ENCODE peak calls at places on chromosome 17, in eight cellular contexts. One of them, this sample, is unnamed.

GRCh38 chr17:67165201-67165600 is 79.8 kb downstream of the HELZ start:
- DNase-seq in CD8-positive, alpha-beta T cell: no peak
- DNase-seq in HepG2: no peak
- DNase-seq in tibial artery: no peak
- DNase-seq in activated CD8-positive, alpha-beta memory T cell treated with anti-CD3 and anti-CD28 coated beads for 24 hours: no peak
- DNase-seq in naive thymus-derived CD4-positive, alpha-beta T cell: no peak
- DNase-seq in lower lobe of right lung: peak; percentile 65
- DNase-seq in neural crest cell: no peak
- DNase-seq in this sample: no peak

GRCh38 chr17:50630524-50631194 is 4.0 kb upstream of the ABCC3 start:
- DNase-seq in tibial artery: no peak
- DNase-seq in CD8-positive, alpha-beta T cell: peak; percentile 63
- DNase-seq in lower lobe of right lung: peak; percentile 74
- DNase-seq in neural crest cell: no peak
- DNase-seq in naive thymus-derived CD4-positive, alpha-beta T cell: peak; percentile 30
- DNase-seq in activated CD8-positive, alpha-beta memory T cell treated with anti-CD3 and anti-CD28 coated beads for 24 hours: peak; percentile 79
- DNase-seq in HepG2: peak; percentile 52
- DNase-seq in this sample: peak; percentile 27

GRCh38 chr17:63698381-63698885 is 1.5 kb downstream of the LIMD2 start:
- DNase-seq in lower lobe of right lung: no peak
- DNase-seq in neural crest cell: no peak
- DNase-seq in naive thymus-derived CD4-positive, alpha-beta T cell: peak; percentile 35
- DNase-seq in CD8-positive, alpha-beta T cell: peak; percentile 40
- DNase-seq in activated CD8-positive, alpha-beta memory T cell treated with anti-CD3 and anti-CD28 coated beads for 24 hours: no peak
- DNase-seq in tibial artery: no peak
- DNase-seq in HepG2: no peak
- DNase-seq in this sample: no peak

GRCh38 chr17:60231234-60231633 is 81.5 kb downstream of the CA4 start:
- DNase-seq in neural crest cell: no peak
- DNase-seq in activated CD8-positive, alpha-beta memory T cell treated with anti-CD3 and anti-CD28 coated beads for 24 hours: no peak
- DNase-seq in naive thymus-derived CD4-positive, alpha-beta T cell: no peak
- DNase-seq in CD8-positive, alpha-beta T cell: no peak
- DNase-seq in lower lobe of right lung: no peak
- DNase-seq in HepG2: peak; percentile 18
- DNase-seq in tibial artery: no peak
- DNase-seq in this sample: no peak

GRCh38 chr17:73071387-73071999 is 21.0 kb downstream of the SLC39A11 start:
- DNase-seq in neural crest cell: no peak
- DNase-seq in activated CD8-positive, alpha-beta memory T cell treated with anti-CD3 and anti-CD28 coated beads for 24 hours: no peak
- DNase-seq in tibial artery: no peak
- DNase-seq in lower lobe of right lung: no peak
- DNase-seq in naive thymus-derived CD4-positive, alpha-beta T cell: no peak
- DNase-seq in HepG2: peak; percentile 80
- DNase-seq in CD8-positive, alpha-beta T cell: no peak
- DNase-seq in this sample: no peak

GRCh38 chr17:75088902-75089417 is 1.2 kb downstream of the SLC16A5 start:
- DNase-seq in CD8-positive, alpha-beta T cell: no peak
- DNase-seq in naive thymus-derived CD4-positive, alpha-beta T cell: no peak
- DNase-seq in lower lobe of right lung: no peak
- DNase-seq in neural crest cell: no peak
- DNase-seq in HepG2: peak; percentile 57
- DNase-seq in tibial artery: no peak
- DNase-seq in activated CD8-positive, alpha-beta memory T cell treated with anti-CD3 and anti-CD28 coated beads for 24 hours: no peak
- DNase-seq in this sample: no peak

GRCh38 chr17:40362696-40363479 is 1.6 kb downstream of the GJD3 start:
- DNase-seq in tibial artery: no peak
- DNase-seq in lower lobe of right lung: peak; percentile 88
- DNase-seq in neural crest cell: peak; percentile 74
- DNase-seq in naive thymus-derived CD4-positive, alpha-beta T cell: peak; percentile 74
- DNase-seq in activated CD8-positive, alpha-beta memory T cell treated with anti-CD3 and anti-CD28 coated beads for 24 hours: peak; percentile 92
- DNase-seq in CD8-positive, alpha-beta T cell: peak; percentile 73
- DNase-seq in HepG2: peak; percentile 85
- DNase-seq in this sample: peak; percentile 78

GRCh38 chr17:42067371-42068180 is 17.2 kb upstream of the C17orf113 start:
- DNase-seq in HepG2: peak; percentile 84
- DNase-seq in neural crest cell: peak; percentile 77
- DNase-seq in tibial artery: peak; percentile 73
- DNase-seq in naive thymus-derived CD4-positive, alpha-beta T cell: peak; percentile 38
- DNase-seq in lower lobe of right lung: peak; percentile 72
- DNase-seq in activated CD8-positive, alpha-beta memory T cell treated with anti-CD3 and anti-CD28 coated beads for 24 hours: peak; percentile 89
- DNase-seq in CD8-positive, alpha-beta T cell: peak; percentile 75
- DNase-seq in this sample: peak; percentile 61

GRCh38 chr17:9123594-9124553 is 102.6 kb downstream of the NTN1 start:
- DNase-seq in activated CD8-positive, alpha-beta memory T cell treated with anti-CD3 and anti-CD28 coated beads for 24 hours: no peak
- DNase-seq in tibial artery: peak; percentile 70
- DNase-seq in lower lobe of right lung: no peak
- DNase-seq in CD8-positive, alpha-beta T cell: no peak
- DNase-seq in naive thymus-derived CD4-positive, alpha-beta T cell: no peak
- DNase-seq in neural crest cell: peak; percentile 8
- DNase-seq in HepG2: no peak
- DNase-seq in this sample: no peak

GRCh38 chr17:79304907-79305306 is 230.3 kb downstream of the ENGASE start:
- DNase-seq in HepG2: no peak
- DNase-seq in naive thymus-derived CD4-positive, alpha-beta T cell: no peak
- DNase-seq in lower lobe of right lung: no peak
- DNase-seq in neural crest cell: no peak
- DNase-seq in tibial artery: no peak
- DNase-seq in CD8-positive, alpha-beta T cell: no peak
- DNase-seq in activated CD8-positive, alpha-beta memory T cell treated with anti-CD3 and anti-CD28 coated beads for 24 hours: no peak
- DNase-seq in this sample: no peak

GRCh38 chr17:5526821-5527598 is 40.6 kb downstream of the MIS12 start:
- DNase-seq in lower lobe of right lung: no peak
- DNase-seq in activated CD8-positive, alpha-beta memory T cell treated with anti-CD3 and anti-CD28 coated beads for 24 hours: peak; percentile 78
- DNase-seq in tibial artery: peak; percentile 89
- DNase-seq in HepG2: peak; percentile 59
- DNase-seq in naive thymus-derived CD4-positive, alpha-beta T cell: no peak
- DNase-seq in neural crest cell: peak; percentile 48
- DNase-seq in CD8-positive, alpha-beta T cell: peak; percentile 12
- DNase-seq in this sample: no peak

GRCh38 chr17:46922487-46922803 is 515 bp upstream of the GOSR2 start:
- DNase-seq in naive thymus-derived CD4-positive, alpha-beta T cell: no peak
- DNase-seq in tibial artery: no peak
- DNase-seq in activated CD8-positive, alpha-beta memory T cell treated with anti-CD3 and anti-CD28 coated beads for 24 hours: no peak
- DNase-seq in neural crest cell: no peak
- DNase-seq in HepG2: no peak
- DNase-seq in lower lobe of right lung: no peak
- DNase-seq in CD8-positive, alpha-beta T cell: no peak
- DNase-seq in this sample: no peak

GRCh38 chr17:7403043-7403901 is 625 bp downstream of the TMEM256 start:
- DNase-seq in HepG2: peak; percentile 79
- DNase-seq in lower lobe of right lung: no peak
- DNase-seq in neural crest cell: peak; percentile 34
- DNase-seq in activated CD8-positive, alpha-beta memory T cell treated with anti-CD3 and anti-CD28 coated beads for 24 hours: peak; percentile 73
- DNase-seq in CD8-positive, alpha-beta T cell: peak; percentile 29
- DNase-seq in naive thymus-derived CD4-positive, alpha-beta T cell: peak; percentile 45
- DNase-seq in tibial artery: no peak
- DNase-seq in this sample: no peak

GRCh38 chr17:35775583-35775982 is 14.9 kb downstream of the C17orf50 start:
- DNase-seq in neural crest cell: no peak
- DNase-seq in naive thymus-derived CD4-positive, alpha-beta T cell: no peak
- DNase-seq in lower lobe of right lung: no peak
- DNase-seq in tibial artery: no peak
- DNase-seq in activated CD8-positive, alpha-beta memory T cell treated with anti-CD3 and anti-CD28 coated beads for 24 hours: no peak
- DNase-seq in CD8-positive, alpha-beta T cell: no peak
- DNase-seq in HepG2: no peak
- DNase-seq in this sample: no peak

GRCh38 chr17:77568540-77568939 is 390.0 kb upstream of the TNRC6C start:
- DNase-seq in tibial artery: no peak
- DNase-seq in activated CD8-positive, alpha-beta memory T cell treated with anti-CD3 and anti-CD28 coated beads for 24 hours: no peak
- DNase-seq in neural crest cell: no peak
- DNase-seq in lower lobe of right lung: no peak
- DNase-seq in naive thymus-derived CD4-positive, alpha-beta T cell: no peak
- DNase-seq in HepG2: no peak
- DNase-seq in CD8-positive, alpha-beta T cell: no peak
- DNase-seq in this sample: no peak

GRCh38 chr17:21278304-21279197 is 6.0 kb upstream of the MAP2K3 start:
- DNase-seq in activated CD8-positive, alpha-beta memory T cell treated with anti-CD3 and anti-CD28 coated beads for 24 hours: no peak
- DNase-seq in naive thymus-derived CD4-positive, alpha-beta T cell: peak; percentile 73
- DNase-seq in HepG2: no peak
- DNase-seq in tibial artery: peak; percentile 67
- DNase-seq in lower lobe of right lung: peak; percentile 82
- DNase-seq in neural crest cell: no peak
- DNase-seq in CD8-positive, alpha-beta T cell: peak; percentile 52
- DNase-seq in this sample: peak; percentile 33

GRCh38 chr17:28426081-28426519 is 20.1 kb upstream of the SLC46A1 start:
- DNase-seq in tibial artery: no peak
- DNase-seq in HepG2: peak; percentile 16
- DNase-seq in naive thymus-derived CD4-positive, alpha-beta T cell: no peak
- DNase-seq in CD8-positive, alpha-beta T cell: no peak
- DNase-seq in neural crest cell: peak; percentile 37
- DNase-seq in activated CD8-positive, alpha-beta memory T cell treated with anti-CD3 and anti-CD28 coated beads for 24 hours: no peak
- DNase-seq in lower lobe of right lung: no peak
- DNase-seq in this sample: no peak

GRCh38 chr17:80138856-80139426 is 8.0 kb downstream of the EIF4A3 start:
- DNase-seq in CD8-positive, alpha-beta T cell: no peak
- DNase-seq in lower lobe of right lung: no peak
- DNase-seq in naive thymus-derived CD4-positive, alpha-beta T cell: no peak
- DNase-seq in activated CD8-positive, alpha-beta memory T cell treated with anti-CD3 and anti-CD28 coated beads for 24 hours: no peak
- DNase-seq in tibial artery: no peak
- DNase-seq in HepG2: no peak
- DNase-seq in neural crest cell: no peak
- DNase-seq in this sample: no peak

GRCh38 chr17:60390223-60390622 is 1.7 kb downstream of the USP32 start:
- DNase-seq in HepG2: no peak
- DNase-seq in lower lobe of right lung: no peak
- DNase-seq in neural crest cell: no peak
- DNase-seq in activated CD8-positive, alpha-beta memory T cell treated with anti-CD3 and anti-CD28 coated beads for 24 hours: peak; percentile 15
- DNase-seq in naive thymus-derived CD4-positive, alpha-beta T cell: no peak
- DNase-seq in CD8-positive, alpha-beta T cell: no peak
- DNase-seq in tibial artery: no peak
- DNase-seq in this sample: no peak

GRCh38 chr17:52389632-52390031 is 231.1 kb upstream of the CA10 start:
- DNase-seq in neural crest cell: no peak
- DNase-seq in activated CD8-positive, alpha-beta memory T cell treated with anti-CD3 and anti-CD28 coated beads for 24 hours: no peak
- DNase-seq in tibial artery: no peak
- DNase-seq in CD8-positive, alpha-beta T cell: no peak
- DNase-seq in HepG2: no peak
- DNase-seq in naive thymus-derived CD4-positive, alpha-beta T cell: no peak
- DNase-seq in lower lobe of right lung: no peak
- DNase-seq in this sample: no peak

GRCh38 chr17:50955667-50956120 is 89.5 kb upstream of the TOB1 start:
- DNase-seq in naive thymus-derived CD4-positive, alpha-beta T cell: no peak
- DNase-seq in activated CD8-positive, alpha-beta memory T cell treated with anti-CD3 and anti-CD28 coated beads for 24 hours: no peak
- DNase-seq in neural crest cell: no peak
- DNase-seq in lower lobe of right lung: no peak
- DNase-seq in HepG2: no peak
- DNase-seq in tibial artery: no peak
- DNase-seq in CD8-positive, alpha-beta T cell: no peak
- DNase-seq in this sample: no peak

GRCh38 chr17:32523017-32523680 is 36.4 kb downstream of the CDK5R1 start:
- DNase-seq in activated CD8-positive, alpha-beta memory T cell treated with anti-CD3 and anti-CD28 coated beads for 24 hours: peak; percentile 77
- DNase-seq in CD8-positive, alpha-beta T cell: peak; percentile 18
- DNase-seq in naive thymus-derived CD4-positive, alpha-beta T cell: no peak
- DNase-seq in tibial artery: peak; percentile 11
- DNase-seq in lower lobe of right lung: no peak
- DNase-seq in neural crest cell: no peak
- DNase-seq in HepG2: no peak
- DNase-seq in this sample: peak; percentile 84

GRCh38 chr17:63497708-63498483 is 21.0 kb downstream of the ACE start:
- DNase-seq in HepG2: peak; percentile 62
- DNase-seq in tibial artery: no peak
- DNase-seq in CD8-positive, alpha-beta T cell: no peak
- DNase-seq in lower lobe of right lung: no peak
- DNase-seq in neural crest cell: no peak
- DNase-seq in naive thymus-derived CD4-positive, alpha-beta T cell: no peak
- DNase-seq in activated CD8-positive, alpha-beta memory T cell treated with anti-CD3 and anti-CD28 coated beads for 24 hours: no peak
- DNase-seq in this sample: no peak

GRCh38 chr17:40562841-40563370 is 2.4 kb downstream of the CCR7 start:
- DNase-seq in lower lobe of right lung: no peak
- DNase-seq in neural crest cell: no peak
- DNase-seq in activated CD8-positive, alpha-beta memory T cell treated with anti-CD3 and anti-CD28 coated beads for 24 hours: peak; percentile 83
- DNase-seq in CD8-positive, alpha-beta T cell: no peak
- DNase-seq in naive thymus-derived CD4-positive, alpha-beta T cell: no peak
- DNase-seq in HepG2: no peak
- DNase-seq in tibial artery: no peak
- DNase-seq in this sample: no peak

GRCh38 chr17:15510361-15510760 is 42.9 kb upstream of the CDRT4 start:
- DNase-seq in naive thymus-derived CD4-positive, alpha-beta T cell: no peak
- DNase-seq in HepG2: no peak
- DNase-seq in tibial artery: no peak
- DNase-seq in CD8-positive, alpha-beta T cell: no peak
- DNase-seq in lower lobe of right lung: no peak
- DNase-seq in neural crest cell: no peak
- DNase-seq in activated CD8-positive, alpha-beta memory T cell treated with anti-CD3 and anti-CD28 coated beads for 24 hours: no peak
- DNase-seq in this sample: no peak

GRCh38 chr17:31743767-31744166 is 115.3 kb downstream of the COPRS start:
- DNase-seq in CD8-positive, alpha-beta T cell: no peak
- DNase-seq in neural crest cell: no peak
- DNase-seq in tibial artery: no peak
- DNase-seq in HepG2: no peak
- DNase-seq in lower lobe of right lung: no peak
- DNase-seq in naive thymus-derived CD4-positive, alpha-beta T cell: no peak
- DNase-seq in activated CD8-positive, alpha-beta memory T cell treated with anti-CD3 and anti-CD28 coated beads for 24 hours: no peak
- DNase-seq in this sample: no peak

GRCh38 chr17:2025622-2026309 is 632 bp upstream of the RTN4RL1 start:
- DNase-seq in activated CD8-positive, alpha-beta memory T cell treated with anti-CD3 and anti-CD28 coated beads for 24 hours: peak; percentile 64
- DNase-seq in neural crest cell: peak; percentile 67
- DNase-seq in tibial artery: peak; percentile 82
- DNase-seq in CD8-positive, alpha-beta T cell: peak; percentile 34
- DNase-seq in lower lobe of right lung: peak; percentile 78
- DNase-seq in HepG2: peak; percentile 60
- DNase-seq in naive thymus-derived CD4-positive, alpha-beta T cell: no peak
- DNase-seq in this sample: no peak

GRCh38 chr17:81552244-81553017 is at the start of gene FAAP100:
- DNase-seq in naive thymus-derived CD4-positive, alpha-beta T cell: peak; percentile 73
- DNase-seq in activated CD8-positive, alpha-beta memory T cell treated with anti-CD3 and anti-CD28 coated beads for 24 hours: peak; percentile 94
- DNase-seq in neural crest cell: peak; percentile 76
- DNase-seq in CD8-positive, alpha-beta T cell: peak; percentile 78
- DNase-seq in tibial artery: peak; percentile 88
- DNase-seq in HepG2: peak; percentile 63
- DNase-seq in lower lobe of right lung: peak; percentile 88
- DNase-seq in this sample: peak; percentile 85

GRCh38 chr17:47957591-47958490 is at the start of gene PRR15L:
- DNase-seq in lower lobe of right lung: peak; percentile 77
- DNase-seq in tibial artery: no peak
- DNase-seq in activated CD8-positive, alpha-beta memory T cell treated with anti-CD3 and anti-CD28 coated beads for 24 hours: no peak
- DNase-seq in CD8-positive, alpha-beta T cell: no peak
- DNase-seq in HepG2: no peak
- DNase-seq in neural crest cell: no peak
- DNase-seq in naive thymus-derived CD4-positive, alpha-beta T cell: no peak
- DNase-seq in this sample: no peak

GRCh38 chr17:28290703-28291102 is 28.3 kb upstream of the TMEM97 start:
- DNase-seq in lower lobe of right lung: no peak
- DNase-seq in CD8-positive, alpha-beta T cell: no peak
- DNase-seq in HepG2: peak; percentile 20
- DNase-seq in neural crest cell: no peak
- DNase-seq in tibial artery: no peak
- DNase-seq in naive thymus-derived CD4-positive, alpha-beta T cell: no peak
- DNase-seq in activated CD8-positive, alpha-beta memory T cell treated with anti-CD3 and anti-CD28 coated beads for 24 hours: no peak
- DNase-seq in this sample: no peak

GRCh38 chr17:47295874-47296255 is 27.9 kb upstream of the EFCAB13 start:
- DNase-seq in activated CD8-positive, alpha-beta memory T cell treated with anti-CD3 and anti-CD28 coated beads for 24 hours: no peak
- DNase-seq in neural crest cell: no peak
- DNase-seq in HepG2: no peak
- DNase-seq in lower lobe of right lung: no peak
- DNase-seq in naive thymus-derived CD4-positive, alpha-beta T cell: no peak
- DNase-seq in CD8-positive, alpha-beta T cell: no peak
- DNase-seq in tibial artery: no peak
- DNase-seq in this sample: no peak

GRCh38 chr17:37430051-37430591 is 23.4 kb downstream of the TADA2A start:
- DNase-seq in tibial artery: no peak
- DNase-seq in lower lobe of right lung: no peak
- DNase-seq in HepG2: no peak
- DNase-seq in neural crest cell: no peak
- DNase-seq in naive thymus-derived CD4-positive, alpha-beta T cell: no peak
- DNase-seq in CD8-positive, alpha-beta T cell: no peak
- DNase-seq in activated CD8-positive, alpha-beta memory T cell treated with anti-CD3 and anti-CD28 coated beads for 24 hours: no peak
- DNase-seq in this sample: no peak

GRCh38 chr17:8623591-8623990 is 6.9 kb downstream of the MYH10 start:
- DNase-seq in tibial artery: no peak
- DNase-seq in neural crest cell: no peak
- DNase-seq in lower lobe of right lung: no peak
- DNase-seq in CD8-positive, alpha-beta T cell: no peak
- DNase-seq in activated CD8-positive, alpha-beta memory T cell treated with anti-CD3 and anti-CD28 coated beads for 24 hours: no peak
- DNase-seq in naive thymus-derived CD4-positive, alpha-beta T cell: no peak
- DNase-seq in HepG2: no peak
- DNase-seq in this sample: no peak

GRCh38 chr17:68085751-68086445 is 50.4 kb downstream of the KPNA2 start:
- DNase-seq in tibial artery: no peak
- DNase-seq in neural crest cell: no peak
- DNase-seq in naive thymus-derived CD4-positive, alpha-beta T cell: no peak
- DNase-seq in activated CD8-positive, alpha-beta memory T cell treated with anti-CD3 and anti-CD28 coated beads for 24 hours: no peak
- DNase-seq in HepG2: no peak
- DNase-seq in CD8-positive, alpha-beta T cell: peak; percentile 23
- DNase-seq in lower lobe of right lung: no peak
- DNase-seq in this sample: peak; percentile 58

This sample was measured in naive B cell.